ENCODE peak calls at places on chromosomes 11 and 22, in four cellular contexts. Q, M, N and C are unnamed samples.

GRCh38 chr22:45580703-45581381 is 78.2 kb downstream of the FBLN1 start:
- DNase-seq in Q (no peak), M (no peak), N (no peak), C (no peak)

GRCh38 chr11:74683941-74684481 is 47.2 kb downstream of the CHRDL2 start:
- DNase-seq in Q (no peak), M (no peak), N (no peak), C (no peak)

GRCh38 chr11:107591446-107592236 is 694 bp downstream of the ELMOD1 start:
- DNase-seq in Q (peak), M (no peak), N (no peak), C (no peak)

GRCh38 chr22:48071828-48072227 is 1309.4 kb downstream of the TBC1D22A start:
- DNase-seq in Q (no peak), M (peak), N (no peak), C (no peak)

GRCh38 chr22:45864959-45865496 is 111.9 kb downstream of the WNT7B start:
- DNase-seq in Q (no peak), M (no peak), N (no peak), C (no peak)

GRCh38 chr22:49951986-49952896 is 8.3 kb upstream of the PIM3 start:
- DNase-seq in Q (no peak), M (no peak), N (peak), C (no peak)

GRCh38 chr11:18780896-18781295 is 10.7 kb downstream of the PTPN5 start:
- DNase-seq in Q (no peak), M (no peak), N (no peak), C (no peak)

GRCh38 chr11:112267188-112267591 is 6.5 kb upstream of the PLET1 start:
- DNase-seq in Q (no peak), M (no peak), N (peak), C (no peak)

GRCh38 chr11:59243633-59244032 is 30.9 kb upstream of the MPEG1 start:
- DNase-seq in Q (no peak), M (no peak), N (no peak), C (no peak)

GRCh38 chr11:72985645-72986044 is 156.5 kb downstream of the FCHSD2 start:
- DNase-seq in Q (no peak), M (no peak), N (peak), C (no peak)
- TF ChIP-seq PBX3 in Q (no peak), M (no peak), N (no peak), C (no peak)

GRCh38 chr22:42217019-42217751 is 53.3 kb downstream of the TCF20 start:
- DNase-seq in Q (no peak), M (peak), N (no peak), C (no peak)
- TF ChIP-seq PBX3 in Q (no peak), M (no peak), N (no peak), C (no peak)

DNA sequence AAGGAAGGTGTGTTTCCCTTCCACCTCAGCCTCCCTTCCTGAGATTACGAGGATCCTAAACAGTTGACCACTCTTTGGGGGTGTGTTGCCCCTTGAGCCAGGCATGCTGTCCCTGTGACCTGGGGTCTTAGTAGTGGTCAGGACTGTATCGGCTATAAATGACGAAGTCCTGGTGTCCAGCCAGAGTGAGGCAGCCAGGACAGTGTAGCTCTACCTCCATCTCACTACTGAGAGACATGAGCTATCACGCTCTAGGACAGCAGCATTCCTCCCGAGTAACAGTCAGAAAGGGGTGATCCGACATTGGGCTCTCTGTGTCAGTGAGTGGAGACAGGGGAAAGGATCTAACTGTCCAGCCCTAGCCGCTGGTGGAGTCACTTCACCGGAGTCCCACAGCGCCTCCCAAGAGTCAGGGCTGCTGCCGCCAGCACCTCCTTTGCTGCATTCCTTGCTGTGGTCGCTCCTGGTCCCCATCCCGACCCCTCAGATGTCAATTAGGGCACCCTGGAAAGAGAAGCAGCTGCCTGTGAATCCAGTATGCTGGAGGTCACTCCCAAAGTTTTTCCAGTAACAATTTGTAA is 3.3 kb upstream of the B3GNT6 start:
- DNase-seq in Q (no peak), M (no peak), N (no peak), C (no peak)
- TF ChIP-seq PBX3 in Q (no peak), M (no peak), N (no peak), C (no peak)

GRCh38 chr11:78828582-78829520 is 254.2 kb upstream of the NARS2 start:
- DNase-seq in Q (no peak), M (no peak), N (no peak), C (no peak)

GRCh38 chr11:78823588-78823987 is 248.9 kb upstream of the NARS2 start:
- DNase-seq in Q (no peak), M (no peak), N (no peak), C (no peak)

GRCh38 chr11:78821371-78822306 is 247.0 kb upstream of the NARS2 start:
- DNase-seq in Q (no peak), M (no peak), N (no peak), C (no peak)

GRCh38 chr11:78822931-78823423 is 248.3 kb upstream of the NARS2 start:
- DNase-seq in Q (no peak), M (no peak), N (no peak), C (no peak)

DNA sequence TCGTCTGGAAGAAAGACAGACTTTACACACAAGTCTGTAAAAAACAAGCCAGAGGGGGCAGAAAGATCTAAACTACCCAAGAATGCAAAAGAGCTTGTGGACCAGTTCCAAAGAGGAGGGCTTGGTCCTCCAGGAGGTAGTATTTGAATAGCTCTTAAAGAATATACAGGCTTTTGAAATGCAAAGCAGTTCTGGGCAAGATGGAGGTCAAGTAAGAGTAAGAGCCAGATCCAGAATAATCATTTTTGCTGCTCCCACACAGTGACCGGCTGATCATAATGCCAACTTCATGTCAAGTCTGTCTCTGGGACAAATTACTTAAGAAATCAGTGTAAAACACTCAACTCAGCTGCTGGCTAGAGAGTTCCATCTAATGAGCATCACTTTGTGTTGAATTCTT is 250.9 kb upstream of the NARS2 start:
- DNase-seq in Q (no peak), M (no peak), N (no peak), C (no peak)
- TF ChIP-seq PBX3 in Q (no peak), M (no peak), N (no peak), C (no peak)

DNA sequence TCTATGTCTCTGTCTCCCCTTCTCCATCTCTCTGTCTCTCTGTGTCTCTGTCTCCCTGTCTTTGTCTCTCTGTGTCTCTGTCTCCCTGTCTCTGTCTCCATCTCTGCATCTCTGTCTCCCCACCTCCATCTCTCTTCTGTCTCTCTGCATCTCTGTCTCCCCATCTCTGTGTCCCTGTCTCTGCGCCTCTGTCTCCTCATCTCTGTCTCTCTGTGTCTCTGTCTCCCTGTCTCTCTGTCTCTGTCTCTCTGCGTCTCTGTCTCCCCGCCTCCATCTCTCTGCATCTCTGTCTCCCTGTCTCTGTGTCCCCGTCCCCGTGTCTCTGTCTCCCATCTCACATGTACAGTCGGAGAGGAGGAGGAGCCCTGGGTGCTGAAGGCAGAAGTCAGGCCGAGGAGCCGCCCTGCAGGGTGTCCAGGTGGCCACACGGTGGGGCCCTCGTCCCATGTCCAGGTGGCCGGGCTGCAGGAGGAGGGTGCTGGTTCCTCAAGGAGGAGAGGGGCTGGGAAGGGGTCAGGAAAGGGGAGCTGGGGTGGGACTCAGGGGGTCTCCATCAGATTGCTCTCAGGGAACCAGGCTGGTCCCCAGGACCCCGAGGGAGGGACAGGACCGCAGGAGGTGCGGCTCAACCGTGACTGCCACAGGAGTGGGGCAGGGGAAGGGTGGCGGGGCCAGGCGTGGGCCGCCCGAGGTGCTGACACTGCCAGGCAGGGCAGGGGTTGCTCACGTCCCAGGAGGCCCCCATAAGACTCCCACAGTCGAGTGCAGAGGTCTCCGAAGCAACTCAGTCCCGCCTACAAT is 25.6 kb upstream of the TH start:
- DNase-seq in Q (peak), M (no peak), N (peak), C (peak)
- TF ChIP-seq PBX3 in Q (no peak), M (no peak), N (no peak), C (no peak)

DNA sequence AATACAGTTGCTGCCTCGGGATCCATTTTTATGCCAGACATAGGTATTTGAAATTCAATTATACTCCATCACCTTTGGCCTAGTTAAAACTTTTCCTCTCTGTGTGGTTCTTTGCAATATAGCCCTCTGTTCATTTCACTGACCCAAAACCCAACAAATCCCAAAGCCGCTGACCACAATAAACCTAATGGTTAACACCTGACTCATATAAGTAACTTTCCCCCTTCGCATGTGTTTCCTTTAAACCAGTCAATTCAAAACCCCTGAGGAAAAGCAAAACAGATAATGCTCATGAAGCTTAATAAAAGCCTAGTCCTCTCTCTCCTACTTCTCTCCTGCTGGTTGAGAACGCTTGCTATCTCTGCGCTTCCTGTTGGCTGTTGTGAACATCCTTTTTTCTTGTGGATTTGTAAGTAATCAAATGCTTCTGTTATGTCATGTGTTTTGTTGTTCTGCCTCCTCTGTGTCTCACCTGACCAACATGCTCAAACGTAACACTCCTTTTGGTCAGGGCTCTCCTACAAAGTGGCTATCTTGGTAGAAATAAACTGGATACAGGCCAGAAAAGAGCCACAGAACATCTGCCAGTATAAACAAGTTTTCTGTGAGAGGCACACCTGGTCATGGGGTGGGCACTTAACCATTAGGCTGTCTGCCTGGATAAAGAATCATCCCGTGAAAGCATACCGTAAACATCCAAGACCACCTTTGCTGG is 652.6 kb downstream of the METTL15 start:
- DNase-seq in Q (no peak), M (no peak), N (no peak), C (no peak)
- TF ChIP-seq PBX3 in Q (no peak), M (no peak), N (no peak), C (no peak)